ENCODE peak calls at places on chromosomes 7 and 10, in six cellular contexts. N is left cardiac atrium; O is body of pancreas; A is heart left ventricle; U is naive thymus-derived CD4-positive, alpha-beta T cell; V is activated naive CD8-positive, alpha-beta T cell treated with anti-CD3 and anti-CD28 coated beads, Interleukin-2, amount 10 ng/mL, durations not matched to agents 7 days and 5 days. I is an unnamed sample.

GRCh38 chr10:106612381-106612780 is 552.1 kb downstream of the SORCS1 start:
- ATAC-seq in N (no peak), O (no peak), A (no peak), U (no peak), V (no peak), I (no peak)

GRCh38 chr10:8815969-8816368 is 761.5 kb downstream of the GATA3 start:
- ATAC-seq in N (no peak), O (no peak), A (no peak), U (no peak), V (no peak), I (no peak)

GRCh38 chr7:3010161-3010560 is 33.5 kb downstream of the CARD11 start:
- ATAC-seq in N (no peak), O (no peak), A (no peak), U (peak; percentile 50), V (no peak), I (no peak)

GRCh38 chr10:7153750-7154149 is 257.1 kb downstream of the SFMBT2 start:
- ATAC-seq in N (no peak), O (no peak), A (no peak), U (no peak), V (no peak), I (peak; percentile 42)

GRCh38 chr7:115831371-115831770 is 199.2 kb downstream of the TFEC start:
- ATAC-seq in N (no peak), O (no peak), A (no peak), U (no peak), V (no peak), I (no peak)

GRCh38 chr7:90766814-90767564 is 170.9 kb downstream of the CDK14 start:
- ATAC-seq in N (peak; percentile 97), O (peak; percentile 93), A (peak; percentile 97), U (no peak), V (no peak), I (no peak)

GRCh38 chr10:80964955-80965614 is 427.4 kb downstream of the SH2D4B start:
- ATAC-seq in N (no peak), O (no peak), A (no peak), U (no peak), V (no peak), I (no peak)

GRCh38 chr10:62979921-62980320 is 153.2 kb upstream of the NRBF2 start:
- ATAC-seq in N (no peak), O (no peak), A (no peak), U (no peak), V (no peak), I (peak; percentile 52)

GRCh38 chr10:95394161-95394880 is 103.5 kb upstream of the PDLIM1 start:
- ATAC-seq in N (no peak), O (no peak), A (no peak), U (no peak), V (peak; percentile 42), I (peak; percentile 49)